ENCODE peak calls at places on chromosomes 5 and 9, in eight cellular contexts. D is GM18507; F is GM04504; Z is T-helper 17 cell; M is BE2C; R is astrocyte of the spinal cord; O is HTR-8/SVneo; Q is stimulated activated CD8-positive, alpha-beta memory T cell treated with anti-CD3 and anti-CD28 coated beads, Interleukin-15, amount 100 ng/mL, for 48 hours. T is an unnamed sample.

GRCh38 chr9:118170032-118170955 is 466.1 kb downstream of the TLR4 start:
- DNase-seq in D (no peak), F (peak), Z (no peak), M (peak), R (peak), O (peak), Q (no peak), T (peak)

GRCh38 chr9:79868532-79869189 is 296.9 kb downstream of the TLE4 start:
- DNase-seq in D (no peak), F (no peak), Z (no peak), M (no peak), R (no peak), O (no peak), Q (no peak), T (no peak)

GRCh38 chr5:155728146-155728856 is 598.7 kb upstream of the SGCD start:
- DNase-seq in D (no peak), F (peak), Z (no peak), M (peak), R (peak), O (no peak), Q (no peak), T (no peak)

GRCh38 chr5:57692582-57693487 is 210.2 kb upstream of the ACTBL2 start:
- DNase-seq in D (no peak), F (peak), Z (no peak), M (peak), R (peak), O (peak), Q (no peak), T (peak)

GRCh38 chr5:79416499-79416898 is 97.4 kb downstream of the HOMER1 start:
- DNase-seq in D (peak), F (no peak), Z (no peak), M (no peak), R (peak), O (no peak), Q (no peak), T (no peak)

GRCh38 chr5:56791396-56791795 is 24.0 kb upstream of the MAP3K1 start:
- DNase-seq in D (no peak), F (no peak), Z (no peak), M (no peak), R (no peak), O (no peak), Q (no peak), T (no peak)

GRCh38 chr9:99980578-99980977 is 74.1 kb downstream of the STX17 start:
- DNase-seq in D (no peak), F (no peak), Z (no peak), M (no peak), R (no peak), O (no peak), Q (no peak), T (no peak)

GRCh38 chr5:89769975-89770374 is 639.6 kb downstream of the CETN3 start:
- DNase-seq in D (no peak), F (no peak), Z (no peak), M (no peak), R (peak), O (no peak), Q (no peak), T (no peak)

GRCh38 chr5:124662261-124662781 is 84.1 kb downstream of the ZNF608 start:
- DNase-seq in D (no peak), F (no peak), Z (no peak), M (no peak), R (no peak), O (no peak), Q (no peak), T (peak)

GRCh38 chr5:131109540-131110255 is 55.4 kb downstream of the HINT1 start:
- DNase-seq in D (no peak), F (peak), Z (peak), M (peak), R (peak), O (peak), Q (no peak), T (peak)

GRCh38 chr5:80837679-80838078 is 122.5 kb upstream of the RASGRF2 start:
- DNase-seq in D (peak), F (no peak), Z (no peak), M (no peak), R (no peak), O (no peak), Q (peak), T (no peak)

GRCh38 chr9:4497855-4498254 is 7.6 kb downstream of the SLC1A1 start:
- DNase-seq in D (no peak), F (no peak), Z (no peak), M (no peak), R (peak), O (no peak), Q (no peak), T (peak)

GRCh38 chr9:16268037-16269010 is 602.1 kb downstream of the BNC2 start:
- DNase-seq in D (no peak), F (no peak), Z (no peak), M (peak), R (no peak), O (no peak), Q (no peak), T (no peak)

GRCh38 chr5:116038817-116039216 is 6.5 kb downstream of the ARL14EPL start:
- DNase-seq in D (no peak), F (no peak), Z (peak), M (no peak), R (no peak), O (no peak), Q (no peak), T (no peak)

GRCh38 chr5:180873628-180874520 is 12.8 kb upstream of the ZFP62 start:
- DNase-seq in D (no peak), F (no peak), Z (no peak), M (no peak), R (no peak), O (no peak), Q (no peak), T (no peak)

GRCh38 chr5:138461343-138462125 is 3.7 kb upstream of the EGR1 start:
- DNase-seq in D (no peak), F (peak), Z (no peak), M (no peak), R (peak), O (no peak), Q (no peak), T (peak)

GRCh38 chr9:92963831-92964606 is 16.7 kb downstream of the FGD3 start:
- DNase-seq in D (peak), F (no peak), Z (peak), M (no peak), R (no peak), O (no peak), Q (no peak), T (no peak)

GRCh38 chr9:35689601-35690446 is at the start of gene TPM2:
- DNase-seq in D (no peak), F (peak), Z (no peak), M (no peak), R (peak), O (peak), Q (no peak), T (no peak)

GRCh38 chr9:71587576-71588362 is 180.5 kb downstream of the CEMIP2 start:
- DNase-seq in D (no peak), F (no peak), Z (no peak), M (no peak), R (no peak), O (no peak), Q (no peak), T (peak)

GRCh38 chr9:135346438-135347050 is 133.0 kb upstream of the PPP1R26 start:
- DNase-seq in D (no peak), F (no peak), Z (no peak), M (no peak), R (no peak), O (no peak), Q (no peak), T (no peak)

GRCh38 chr9:128049788-128050187 is 17.3 kb downstream of the NAIF1 start:
- DNase-seq in D (no peak), F (no peak), Z (no peak), M (no peak), R (no peak), O (no peak), Q (no peak), T (no peak)

GRCh38 chr9:75131700-75132099 is 43.4 kb downstream of the OSTF1 start:
- DNase-seq in D (no peak), F (no peak), Z (no peak), M (no peak), R (no peak), O (no peak), Q (no peak), T (no peak)

GRCh38 chr5:40385544-40385943 is 294.2 kb upstream of the PTGER4 start:
- DNase-seq in D (no peak), F (no peak), Z (no peak), M (no peak), R (peak), O (no peak), Q (no peak), T (peak)

GRCh38 chr9:4840018-4840417 is 47.3 kb downstream of the RCL1 start:
- DNase-seq in D (no peak), F (no peak), Z (no peak), M (no peak), R (no peak), O (no peak), Q (no peak), T (no peak)

T was measured in Caki2.